ENCODE peak calls at places on chromosomes 1 and 21, in five cellular contexts. M, P, Y, B and E are unnamed samples.
A peak's percentile ranks its signal among the peaks of the same experiment; 100 is the strongest.

GRCh38 chr1:234655328-234656069 is 45.5 kb upstream of the IRF2BP2 start:
- DNase-seq in Y (no peak), P (peak; percentile 15), B (no peak), M (no peak), E (no peak)

GRCh38 chr1:59686574-59686973 is 128.2 kb upstream of the HOOK1 start:
- DNase-seq in Y (no peak), B (no peak), M (no peak), P (no peak), E (no peak)

GRCh38 chr21:15003463-15004135 is 61.2 kb downstream of the NRIP1 start:
- DNase-seq in B (no peak), Y (no peak), M (no peak), P (no peak), E (no peak)

GRCh38 chr1:37391181-37391949 is 83.0 kb upstream of the ZC3H12A start:
- DNase-seq in B (no peak), M (no peak), Y (no peak), P (no peak), E (no peak)

GRCh38 chr1:245788269-245788668 is 633.5 kb downstream of the KIF26B start:
- DNase-seq in P (no peak), M (no peak), B (no peak), Y (peak; percentile 81), E (peak; percentile 91)

GRCh38 chr1:226995064-226995965 is 55.2 kb downstream of the COQ8A start:
- DNase-seq in Y (no peak), P (no peak), B (no peak), M (no peak), E (no peak)

GRCh38 chr1:29380532-29380931 is 144.2 kb downstream of the PTPRU start:
- DNase-seq in M (no peak), B (no peak), P (no peak), Y (peak; percentile 80), E (no peak)

GRCh38 chr1:165900576-165901380 is 73.4 kb downstream of the UCK2 start:
- DNase-seq in M (no peak), Y (peak; percentile 76), B (no peak), P (no peak), E (no peak)

GRCh38 chr1:52850951-52851350 is 8.4 kb downstream of the ZYG11A start:
- DNase-seq in B (no peak), M (no peak), P (no peak), Y (no peak), E (no peak)

GRCh38 chr1:216604771-216605170 is 118.5 kb downstream of the ESRRG start:
- DNase-seq in B (no peak), M (no peak), Y (no peak), P (no peak), E (no peak)

GRCh38 chr21:21788591-21788990 is 790.4 kb downstream of the NCAM2 start:
- DNase-seq in Y (no peak), P (no peak), M (no peak), B (no peak), E (no peak)
- H3K4me3 ChIP-seq in Y (no peak overlapping the region), P (no peak overlapping the region), M (no peak overlapping the region), B (no peak overlapping the region), E (no peak overlapping the region)

GRCh38 chr1:54998677-54999076 is at the start of gene BSND:
- DNase-seq in B (no peak), P (no peak), M (no peak), Y (no peak), E (no peak)
- TF ChIP-seq CTCF in B (no peak), P (no peak), M (no peak), Y (no peak), E (no peak)

GRCh38 chr1:158153781-158154444 is 26.8 kb upstream of the CD1D start:
- DNase-seq in Y (no peak), P (no peak), M (no peak), B (no peak), E (no peak)
- H3K4me3 ChIP-seq in Y (no peak overlapping the region), P (no peak overlapping the region), M (no peak overlapping the region), B (no peak overlapping the region), E (no peak overlapping the region)

GRCh38 chr1:94479682-94480081 is 61.5 kb downstream of the ABCD3 start:
- DNase-seq in Y (no peak), M (no peak), B (no peak), P (no peak), E (no peak)

GRCh38 chr1:94486990-94487389 is 54.6 kb downstream of the F3 start:
- DNase-seq in Y (no peak), M (no peak), P (no peak), B (no peak), E (no peak)

DNA sequence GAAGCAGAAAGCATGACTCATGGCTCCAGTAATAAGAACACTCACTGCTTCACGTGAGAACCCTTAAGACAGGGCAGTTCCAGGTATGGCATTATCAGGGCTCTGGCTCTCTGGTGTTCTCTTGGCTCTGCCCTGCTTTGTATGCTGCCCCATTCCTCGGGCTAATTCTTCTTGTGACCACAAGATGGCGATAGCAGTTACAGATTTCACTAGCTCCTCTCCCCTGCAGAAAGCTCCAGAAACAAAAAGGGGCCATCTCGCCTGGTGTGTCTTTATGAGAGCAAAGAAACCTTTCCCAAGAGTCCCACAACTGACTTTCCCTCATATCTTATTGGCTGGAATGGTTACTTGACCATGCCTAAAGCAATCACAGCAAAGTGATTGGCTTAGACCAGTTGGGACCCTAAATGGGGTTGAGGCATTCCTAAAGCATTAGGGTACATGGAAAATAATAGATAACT is 60.1 kb downstream of the F3 start:
- DNase-seq in Y (peak; percentile 90), M (peak; percentile 62), B (peak; percentile 69), P (peak; percentile 45), E (peak; percentile 31)
- TF ChIP-seq CTCF in Y (peak; percentile 77), M (peak; percentile 54), B (peak; percentile 89), P (peak; percentile 83), E (peak; percentile 82)

GRCh38 chr1:21333824-21334213 is 43.6 kb upstream of the ECE1 start:
- DNase-seq in Y (no peak), P (no peak), B (no peak), M (no peak), E (no peak)

GRCh38 chr1:21335750-21336168 is 45.5 kb upstream of the ECE1 start:
- DNase-seq in B (no peak), M (peak; percentile 72), P (no peak), Y (peak; percentile 77), E (no peak)

GRCh38 chr1:21332691-21333449 is 42.6 kb upstream of the ECE1 start:
- DNase-seq in M (peak; percentile 76), P (no peak), B (no peak), Y (no peak), E (no peak)

GRCh38 chr1:21335088-21335678 is 44.9 kb upstream of the ECE1 start:
- DNase-seq in Y (no peak), M (peak; percentile 65), P (no peak), B (no peak), E (no peak)

GRCh38 chr1:21334214-21335087 is 44.2 kb upstream of the ECE1 start:
- DNase-seq in M (peak; percentile 90), Y (peak; percentile 61), P (peak; percentile 78), B (no peak), E (peak; percentile 76)
- H3K4me3 ChIP-seq in M (peak overlapping the region; percentile 27), Y (peak overlapping the region; percentile 17), P (no peak overlapping the region), B (no peak overlapping the region), E (peak overlapping the region; percentile 35)

GRCh38 chr1:17627239-17628052 is 87.9 kb downstream of the ARHGEF10L start:
- DNase-seq in P (no peak), M (no peak), Y (no peak), B (no peak), E (no peak)
- TF ChIP-seq CTCF in P (no peak), M (no peak), Y (no peak), B (peak; percentile 19), E (no peak)

DNA sequence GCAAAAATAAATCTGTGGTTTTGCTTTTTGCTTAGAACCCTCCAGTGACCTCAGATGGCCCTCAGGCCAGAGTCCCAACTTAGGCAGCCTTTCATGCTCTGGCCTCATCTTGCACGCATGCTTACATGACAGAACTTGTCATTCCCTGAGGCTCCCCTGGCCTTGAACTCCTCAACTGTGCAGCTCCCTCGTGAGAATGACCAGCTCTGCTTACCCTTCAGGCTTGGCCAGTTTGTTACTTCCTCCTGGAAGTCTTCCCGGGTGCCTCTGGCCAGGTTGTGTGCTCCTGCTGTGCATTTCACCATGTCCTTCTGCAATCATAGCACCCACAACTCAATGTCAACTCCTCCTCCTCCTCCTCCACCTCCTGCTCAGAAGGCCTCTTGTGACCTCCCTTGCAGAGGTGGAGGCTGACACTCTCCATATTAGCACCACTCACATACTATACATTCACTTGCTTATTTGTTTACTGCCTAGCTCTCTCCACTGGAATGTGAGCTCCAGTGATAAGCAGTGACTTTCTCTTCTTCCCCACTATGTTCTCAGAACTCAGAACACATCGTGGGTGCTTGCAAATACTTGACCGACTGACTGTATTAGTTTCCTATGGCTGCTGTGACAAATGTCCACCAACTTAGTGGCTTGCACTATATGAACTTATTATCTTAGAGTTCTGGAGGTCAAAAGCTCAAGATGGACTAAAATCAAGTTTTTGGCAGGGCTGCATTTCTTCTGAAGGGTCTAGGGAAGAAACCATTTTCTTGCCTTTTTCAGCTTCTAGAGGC is 41.9 kb downstream of the RCSD1 start:
- DNase-seq in Y (peak; percentile 61), M (no peak), B (no peak), P (no peak), E (no peak)
- H3K4me3 ChIP-seq in Y (no peak overlapping the region), M (no peak overlapping the region), B (no peak overlapping the region), P (no peak overlapping the region), E (no peak overlapping the region)